ENCODE peak calls at places on chromosomes 3 and 15, in four cellular contexts. S is GM12891, T is GM12878, K is K562. N is an unnamed sample.

GRCh38 chr15:73108676-73109075 is 56.4 kb downstream of the NEO1 start:
- DNase-seq in S (no peak), T (no peak), K (no peak), N (no peak)

GRCh38 chr3:55246016-55246415 is 241.1 kb downstream of the WNT5A start:
- DNase-seq in T (no peak), S (no peak), K (no peak), N (no peak)

GRCh38 chr3:194389269-194389668 is 9.8 kb downstream of the GP5 start:
- DNase-seq in S (no peak), K (no peak), T (no peak), N (no peak)

GRCh38 chr15:58348095-58348812 is 83.5 kb upstream of the LIPC start:
- DNase-seq in T (no peak), K (no peak), S (no peak), N (no peak)

GRCh38 chr15:70045045-70045444 is 52.7 kb downstream of the TLE3 start:
- DNase-seq in K (no peak), S (no peak), T (no peak), N (no peak)

GRCh38 chr3:49158108-49158709 is 7.9 kb downstream of the CCDC71 start:
- DNase-seq in S (no peak), T (peak; percentile 13), K (peak; percentile 67), N (peak; percentile 28)

GRCh38 chr3:43426388-43426787 is 140.0 kb downstream of the SNRK start:
- DNase-seq in S (no peak), K (no peak), T (no peak), N (no peak)

GRCh38 chr3:13069495-13069894 is 3.7 kb downstream of the IQSEC1 start:
- DNase-seq in K (no peak), S (peak; percentile 74), T (peak; percentile 42), N (no peak)

GRCh38 chr3:110344897-110345767 is 726.5 kb upstream of the NECTIN3 start:
- DNase-seq in T (no peak), S (no peak), K (no peak), N (no peak)

GRCh38 chr3:124885466-124886167 is 1.5 kb downstream of the ITGB5 start:
- DNase-seq in S (no peak), K (no peak), T (no peak), N (no peak)

GRCh38 chr3:47283596-47284364 is 1.0 kb downstream of the KLHL18 start:
- DNase-seq in S (no peak), T (no peak), K (peak; percentile 62), N (peak; percentile 38)

DNA sequence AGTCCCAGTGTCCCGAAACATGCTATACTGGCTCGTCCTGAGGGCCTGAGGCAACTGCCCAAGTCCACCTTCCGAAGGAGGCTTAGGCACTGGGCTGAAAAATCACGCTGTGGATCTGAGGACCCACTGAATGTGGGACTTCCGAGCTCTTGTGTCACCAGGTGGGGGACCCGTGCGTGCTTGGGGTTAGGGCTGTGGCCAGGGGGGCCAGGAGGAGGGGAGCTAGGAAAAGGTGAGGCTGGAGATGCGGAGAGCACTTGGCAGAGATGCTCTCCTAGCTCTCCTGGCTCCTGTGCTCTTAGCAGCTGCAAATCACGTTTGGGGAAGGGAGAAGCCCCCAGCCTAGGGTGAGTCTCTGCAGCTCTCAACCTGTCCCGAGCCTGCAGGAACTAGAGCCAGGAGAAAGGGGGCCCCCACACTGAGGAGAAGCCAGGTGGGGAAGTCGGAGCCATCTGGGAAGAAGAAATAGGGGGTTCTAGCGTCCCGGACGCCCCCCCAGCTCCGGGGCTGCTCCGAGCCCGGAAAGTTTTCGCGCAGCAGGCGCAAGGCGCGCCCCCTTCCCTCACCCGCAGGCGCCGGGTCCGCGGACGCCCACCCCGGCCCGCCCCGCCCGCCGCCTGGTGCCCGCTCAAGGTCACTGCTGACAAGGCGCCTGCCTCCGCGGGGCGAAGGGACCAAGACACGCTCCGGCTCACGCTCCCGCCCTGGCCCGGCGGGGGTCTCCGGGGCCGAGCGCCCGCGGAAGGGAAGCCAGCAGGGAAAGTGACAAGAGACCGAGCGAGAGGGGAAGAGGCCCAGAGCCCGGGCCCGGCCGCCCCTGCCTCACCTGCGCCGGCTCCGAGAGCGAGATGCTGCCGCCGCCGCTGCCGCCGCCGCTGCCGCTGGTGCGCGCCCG is 108.7 kb upstream of the SLC6A11 start:
- DNase-seq in K (no peak), S (no peak), T (no peak), N (no peak)
- TF ChIP-seq SPI1 in K (no peak), S (no peak), T (no peak), N (no peak)

GRCh38 chr3:50249459-50249858 is 13.5 kb downstream of the GNAI2 start:
- DNase-seq in S (no peak), T (no peak), K (no peak), N (no peak)

GRCh38 chr3:50254577-50255250 is 14.2 kb upstream of the SEMA3B start:
- DNase-seq in K (no peak), T (no peak), S (no peak), N (peak; percentile 22)

GRCh38 chr3:50250514-50250913 is 14.5 kb downstream of the GNAI2 start:
- DNase-seq in S (no peak), T (no peak), K (no peak), N (no peak)

GRCh38 chr3:50248387-50248786 is 12.4 kb downstream of the GNAI2 start:
- DNase-seq in T (no peak), S (no peak), K (no peak), N (no peak)

GRCh38 chr3:50251220-50251619 is 15.2 kb downstream of the GNAI2 start:
- DNase-seq in T (no peak), K (peak; percentile 46), S (no peak), N (no peak)
- TF ChIP-seq SPI1 in T (no peak), K (no peak), S (no peak), N (no peak)

GRCh38 chr3:46184469-46184868 is 23.6 kb downstream of the CCR1 start:
- DNase-seq in K (no peak), T (no peak), S (no peak), N (no peak)
- TF ChIP-seq SPI1 in K (no peak), T (no peak), S (no peak), N (no peak)

DNA sequence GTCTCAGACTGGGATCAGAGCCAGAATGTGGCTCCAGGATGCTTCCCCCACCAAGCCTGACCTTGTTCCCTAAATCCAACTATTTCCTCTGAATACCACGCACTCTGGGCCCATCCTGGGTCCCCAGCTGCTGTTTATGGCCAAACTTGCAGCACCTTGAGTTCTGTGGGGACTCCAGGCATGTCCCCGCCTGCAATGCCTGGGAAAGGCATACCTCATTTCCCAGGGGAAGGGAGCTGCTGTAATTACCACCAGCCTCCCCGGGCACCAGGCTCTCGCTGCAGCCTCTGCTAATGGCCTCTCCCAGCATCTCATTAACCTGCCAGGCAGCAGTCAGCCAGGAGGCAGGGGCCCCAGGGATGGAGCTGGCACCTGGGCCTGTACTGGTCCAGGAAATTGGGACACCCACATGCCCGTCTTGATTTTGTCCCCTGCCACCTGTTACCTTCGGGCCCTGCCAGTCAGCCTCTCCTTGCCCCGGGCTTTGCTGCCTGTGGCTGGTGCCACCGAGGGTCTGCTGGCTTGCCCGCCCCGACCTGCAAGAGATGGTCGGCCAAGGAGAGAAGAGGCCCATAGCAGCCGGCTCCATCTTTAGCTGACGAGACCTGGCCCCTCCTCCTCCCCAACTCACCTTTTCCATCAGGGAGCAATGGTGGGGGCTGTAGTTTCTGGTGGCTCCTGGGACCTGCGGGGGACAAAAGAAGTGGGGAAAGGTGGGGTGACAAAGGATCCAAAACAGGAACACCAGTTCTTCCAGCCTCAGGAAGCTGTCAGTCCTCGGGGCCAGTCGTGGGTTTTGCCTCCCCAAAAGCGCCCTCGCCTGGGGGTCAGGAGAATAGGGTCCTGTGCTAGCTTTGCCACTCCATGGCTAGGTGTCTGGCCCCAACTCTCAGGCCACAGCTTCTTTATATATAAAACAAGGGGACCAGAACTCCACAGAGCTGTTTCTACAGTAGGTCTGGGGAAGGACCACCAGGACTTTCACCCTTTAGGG is 4.3 kb downstream of the CCDC9B start:
- DNase-seq in S (no peak), T (no peak), K (peak; percentile 72), N (no peak)
- TF ChIP-seq SPI1 in S (no peak), T (no peak), K (no peak), N (peak; percentile 16)

GRCh38 chr15:34578283-34578674 is 5.2 kb downstream of the GOLGA8B start:
- DNase-seq in K (no peak), T (no peak), S (no peak), N (no peak)
- TF ChIP-seq SPI1 in K (no peak), T (no peak), S (no peak), N (no peak)

GRCh38 chr3:143750856-143751255 is 97.4 kb downstream of the SLC9A9 start:
- DNase-seq in S (no peak), K (no peak), T (no peak), N (no peak)

GRCh38 chr3:143753456-143753855 is 94.8 kb downstream of the SLC9A9 start:
- DNase-seq in K (no peak), S (no peak), T (no peak), N (no peak)

GRCh38 chr3:143755978-143756377 is 92.3 kb downstream of the SLC9A9 start:
- DNase-seq in T (no peak), S (no peak), K (no peak), N (no peak)

GRCh38 chr3:143751643-143752178 is 96.6 kb downstream of the SLC9A9 start:
- DNase-seq in K (no peak), T (peak; percentile 24), S (no peak), N (no peak)

DNA sequence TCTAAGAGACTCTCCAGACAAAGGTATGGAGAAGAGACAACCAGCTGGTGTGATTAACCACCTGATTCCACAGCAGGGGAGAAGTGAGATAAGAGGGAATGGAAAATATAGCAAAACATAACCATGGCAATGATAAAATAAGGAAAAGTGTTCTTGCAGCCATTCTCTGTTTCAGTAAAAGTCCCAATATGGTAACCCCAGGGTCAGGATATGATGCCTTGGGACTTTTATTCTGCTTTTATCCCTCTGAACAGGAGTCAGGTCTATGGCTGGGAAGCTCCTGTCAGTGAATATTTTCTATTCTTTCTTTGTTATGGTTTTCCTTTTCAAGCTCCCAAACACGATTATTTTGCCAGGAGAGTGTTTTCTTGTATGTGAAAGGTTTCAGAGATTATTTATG is 94.2 kb downstream of the SLC9A9 start:
- DNase-seq in K (no peak), S (no peak), T (no peak), N (no peak)
- TF ChIP-seq SPI1 in K (no peak), S (no peak), T (no peak), N (no peak)